ENCODE peak calls at places on chromosomes 12 and 14, in nine cellular contexts. J is HFF-Myc; P is CD8-positive, alpha-beta T cell; H is cardiac muscle cell; O is cardiac fibroblast; C is psoas muscle; I is AG09319; S is MCF 10A; G is neural crest cell. N is an unnamed sample.
A peak's percentile ranks its signal among the peaks of the same experiment; 100 is the strongest.

GRCh38 chr12:29241821-29242591 is 92.9 kb downstream of the FAR2 start:
- DNase-seq in G (no peak), J (peak; percentile 50), C (no peak), O (peak; percentile 93), P (no peak), H (peak; percentile 35), I (peak; percentile 28), S (peak; percentile 82), N (peak; percentile 89)

GRCh38 chr14:51382506-51382905 is 142.5 kb downstream of the TMX1 start:
- DNase-seq in I (no peak), C (no peak), S (peak; percentile 92), G (no peak), O (no peak), H (peak; percentile 24), J (no peak), P (no peak), N (no peak)

GRCh38 chr12:132219323-132219722 is 75.1 kb downstream of the NOC4L start:
- DNase-seq in J (no peak), G (no peak), P (no peak), O (no peak), S (no peak), C (no peak), H (no peak), I (no peak), N (no peak)

GRCh38 chr12:15987696-15988095 is 76.6 kb downstream of the DERA start:
- DNase-seq in H (no peak), P (no peak), O (no peak), G (no peak), J (no peak), I (no peak), S (no peak), C (no peak), N (no peak)

GRCh38 chr12:124884587-124885438 is 21.1 kb upstream of the SCARB1 start:
- DNase-seq in S (no peak), H (no peak), J (no peak), I (no peak), P (no peak), O (no peak), G (no peak), C (no peak), N (no peak)

GRCh38 chr12:75923964-75924666 is 107.5 kb downstream of the PHLDA1 start:
- DNase-seq in P (no peak), S (no peak), C (no peak), G (no peak), H (no peak), I (no peak), O (peak; percentile 69), J (no peak), N (no peak)

GRCh38 chr14:23071244-23071974 is 14.1 kb upstream of the CDH24 start:
- DNase-seq in C (peak; percentile 92), J (peak; percentile 87), H (peak; percentile 93), P (peak; percentile 80), I (peak; percentile 91), S (peak; percentile 89), O (peak; percentile 92), G (peak; percentile 73), N (peak; percentile 80)

GRCh38 chr14:64755661-64756265 is 51.5 kb downstream of the PLEKHG3 start:
- DNase-seq in S (peak; percentile 77), P (peak; percentile 61), H (no peak), O (peak; percentile 58), J (no peak), G (no peak), I (no peak), C (no peak), N (no peak)

GRCh38 chr12:93415723-93416464 is 25.9 kb downstream of the UBE2N start:
- DNase-seq in O (peak; percentile 79), H (peak; percentile 47), S (no peak), C (no peak), G (no peak), J (peak; percentile 24), I (peak; percentile 12), P (no peak), N (no peak)

GRCh38 chr14:80415636-80416035 is 204.3 kb upstream of the DIO2 start:
- DNase-seq in S (no peak), O (no peak), I (no peak), G (no peak), C (no peak), P (no peak), J (no peak), H (no peak), N (no peak)

GRCh38 chr12:130286741-130287140 is 50.9 kb upstream of the PIWIL1 start:
- DNase-seq in G (no peak), S (no peak), H (no peak), I (no peak), P (no peak), J (no peak), O (no peak), C (no peak), N (no peak)

GRCh38 chr12:130290114-130290513 is 47.6 kb upstream of the PIWIL1 start:
- DNase-seq in O (no peak), J (no peak), I (no peak), S (no peak), G (no peak), P (no peak), H (no peak), C (no peak), N (no peak)

GRCh38 chr12:130281157-130281799 is 56.4 kb upstream of the PIWIL1 start:
- DNase-seq in G (peak; percentile 63), C (peak; percentile 69), J (no peak), P (peak; percentile 50), S (peak; percentile 8), O (no peak), H (peak; percentile 58), I (no peak), N (no peak)

GRCh38 chr12:130288201-130288600 is 49.5 kb upstream of the PIWIL1 start:
- DNase-seq in G (no peak), O (no peak), C (no peak), H (no peak), J (no peak), S (peak; percentile 16), I (no peak), P (no peak), N (no peak)

DNA sequence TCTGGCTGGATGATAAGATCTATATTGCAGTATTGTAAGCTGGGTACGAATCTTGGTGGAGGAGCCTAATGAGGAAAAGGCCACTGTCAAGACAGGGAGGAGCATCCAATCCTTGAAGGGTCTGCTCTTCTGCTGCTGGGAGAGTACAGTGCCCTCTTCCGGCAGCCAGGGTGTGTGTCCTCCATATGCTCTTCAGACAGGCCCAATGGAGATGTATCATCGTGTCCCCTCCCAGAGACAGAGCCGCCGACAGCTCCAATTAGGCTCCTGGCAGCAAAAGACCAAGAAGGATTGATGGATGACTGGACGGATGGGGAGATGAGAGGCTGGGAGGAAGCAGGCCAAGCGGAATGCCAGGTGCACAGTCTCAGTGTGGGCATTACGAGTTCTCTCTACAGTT is 51.6 kb upstream of the PIWIL1 start:
- DNase-seq in J (no peak), C (no peak), I (no peak), G (peak; percentile 20), O (no peak), S (no peak), P (no peak), H (no peak), N (no peak)
- TF ChIP-seq CTCF in J (no peak), C (no peak), I (no peak), G (peak; percentile 53), O (no peak), S (no peak), P (no peak), H (no peak), N (no peak)

DNA sequence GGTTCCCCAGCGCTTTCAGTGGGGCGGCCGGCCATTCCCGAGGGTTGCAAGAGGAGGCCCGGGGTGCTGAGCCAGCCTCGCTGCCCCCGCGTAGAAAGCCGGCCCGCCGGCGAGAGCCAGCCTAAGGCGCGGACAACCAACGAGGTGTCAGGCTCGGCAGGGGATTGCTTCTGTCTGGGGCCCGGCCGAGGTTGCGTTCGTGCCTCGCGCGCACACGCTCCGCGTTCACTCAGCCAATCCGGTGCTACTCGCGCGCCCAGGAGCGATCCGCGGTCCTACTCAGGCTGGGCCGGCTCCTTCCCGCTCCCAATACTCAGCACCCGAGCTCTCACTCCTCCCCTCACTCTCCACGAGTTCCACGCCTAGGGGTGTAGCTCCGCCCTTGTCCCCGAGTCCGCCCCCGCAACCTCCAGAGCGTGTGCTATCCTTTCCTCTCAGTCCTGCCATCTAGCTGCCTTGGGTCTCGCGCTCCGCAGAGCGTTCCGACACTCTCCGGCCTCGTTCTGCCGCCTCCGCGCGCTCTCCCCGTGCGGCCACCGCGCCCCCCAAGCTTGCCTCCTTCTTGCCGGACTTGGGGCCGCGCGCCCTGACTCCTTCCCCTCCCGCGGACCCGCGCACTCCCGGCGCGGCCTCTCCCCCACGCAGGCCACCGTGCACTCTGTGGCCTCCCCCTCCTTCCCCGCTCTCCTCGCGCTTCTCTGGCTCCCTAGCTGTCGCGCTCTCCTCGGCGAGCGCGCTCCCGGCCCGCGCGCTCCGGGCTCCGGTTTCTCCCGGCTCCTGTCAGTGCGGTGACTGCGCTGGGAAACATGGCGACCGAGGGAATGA is at the start of gene GPHN:
- DNase-seq in J (peak; percentile 97), G (peak; percentile 85), H (peak; percentile 97), P (peak; percentile 86), S (peak; percentile 99), O (peak; percentile 99), C (peak; percentile 98), I (peak; percentile 94), N (peak; percentile 76)
- TF ChIP-seq CTCF in J (peak; percentile 26), G (peak; percentile 39), H (peak; percentile 23), P (no peak), S (peak; percentile 21), O (peak; percentile 34), C (peak; percentile 38), I (peak; percentile 38), N (no peak)

DNA sequence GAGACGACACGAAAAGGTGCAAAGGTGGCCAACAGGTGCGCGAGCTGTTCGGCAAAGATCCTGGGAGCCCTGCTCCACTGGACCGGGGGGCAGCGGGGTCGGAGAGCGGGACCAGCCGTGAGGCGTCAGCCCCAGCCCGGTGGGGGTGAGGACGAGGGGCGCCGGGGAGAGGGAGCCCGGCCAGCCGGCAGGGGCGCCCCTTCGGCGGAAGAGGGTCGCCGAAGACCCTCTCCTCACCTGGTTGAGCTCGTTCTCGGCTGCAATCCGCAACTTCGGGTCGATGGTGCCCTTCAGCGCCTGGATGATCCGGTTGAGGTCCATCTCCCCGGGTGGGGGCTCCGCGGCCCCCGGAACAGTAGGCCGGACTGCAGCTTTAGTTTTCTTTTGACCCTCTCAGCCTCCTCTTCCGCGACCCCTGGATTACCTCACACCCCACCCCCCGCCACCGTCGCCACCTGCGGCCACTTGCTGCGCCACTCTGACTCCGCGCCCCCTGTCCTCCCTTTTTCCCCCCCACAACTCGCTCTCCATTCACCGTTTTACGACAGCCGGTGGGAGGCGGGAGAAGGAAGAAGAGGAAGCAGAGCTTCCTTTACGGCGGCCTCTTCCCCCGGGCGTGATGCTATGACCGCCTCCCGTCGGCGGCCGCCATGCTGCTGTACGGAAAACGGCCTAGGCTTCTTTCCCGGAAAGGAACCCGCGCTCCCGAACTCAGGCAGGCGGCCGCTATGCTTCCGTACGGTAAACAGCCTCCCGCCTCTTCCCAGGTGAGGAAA is at the start of gene IPO8:
- DNase-seq in C (peak; percentile 96), J (peak; percentile 69), I (peak; percentile 72), H (peak; percentile 94), G (peak; percentile 85), S (peak; percentile 95), O (peak; percentile 92), P (peak; percentile 88), N (peak; percentile 86)
- TF ChIP-seq CTCF in C (peak; percentile 26), J (peak; percentile 21), I (peak; percentile 28), H (peak; percentile 36), G (peak; percentile 70), S (peak; percentile 48), O (peak; percentile 25), P (no peak), N (no peak)

DNA sequence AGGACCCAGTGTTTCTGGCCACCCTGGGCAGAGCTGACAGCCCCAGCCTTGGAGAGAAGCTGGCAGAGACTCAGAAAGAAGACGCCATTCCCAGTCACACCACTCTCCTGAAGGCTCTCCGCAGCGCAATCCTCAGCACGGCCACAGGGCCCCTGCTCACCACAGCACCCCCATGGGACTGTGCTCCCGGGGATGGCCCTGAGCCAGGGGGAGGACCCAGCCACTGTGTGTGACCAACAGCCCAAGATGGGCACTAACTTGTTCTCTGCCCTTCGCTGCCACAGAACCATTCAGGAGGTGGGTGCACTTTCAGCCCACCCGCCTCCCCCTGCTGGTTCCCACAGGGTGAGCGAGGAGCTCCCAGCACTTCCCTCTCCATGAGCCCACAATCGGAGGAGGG is 57.1 kb downstream of the CCNK start:
- DNase-seq in S (no peak), O (no peak), J (no peak), C (no peak), I (no peak), H (no peak), P (no peak), G (no peak), N (no peak)
- TF ChIP-seq CTCF in S (no peak), O (peak; percentile 16), J (peak; percentile 17), C (no peak), I (no peak), H (peak; percentile 12), P (no peak), G (peak; percentile 36), N (no peak)

N was measured in CD14-positive monocyte.